ENCODE peak calls at places on chromosome 14, in six cellular contexts. H is stimulated activated CD4-positive, alpha-beta T cell treated with anti-CD3 and anti-CD28 coated beads, Interleukin-12 subunit alpha, Interleukin-12 subunit beta, amount 100 ng/mL, for 4 hours; P is renal cortical epithelial cell; C is ELF-1; K is NCI-H1092; T is NCI-H1105 treated with DMSO at 0.1 percent for 48 hours. N is an unnamed sample.

GRCh38 chr14:69101331-69101826 is 51.5 kb downstream of the DCAF5 start:
- DNase-seq in C (no peak), H (no peak), P (peak), T (peak), K (no peak), N (peak)

GRCh38 chr14:54000341-54000811 is 43.8 kb upstream of the BMP4 start:
- DNase-seq in C (no peak), K (no peak), T (no peak), P (peak), H (no peak), N (no peak)

GRCh38 chr14:103204852-103205540 is 81.7 kb downstream of the TNFAIP2 start:
- DNase-seq in T (no peak), C (peak), K (no peak), H (no peak), P (no peak), N (no peak)

GRCh38 chr14:62692490-62693106 is 352.7 kb downstream of the KCNH5 start:
- DNase-seq in H (no peak), T (no peak), K (no peak), C (no peak), P (no peak), N (no peak)

GRCh38 chr14:90739318-90740077 is 76.7 kb downstream of the TTC7B start:
- DNase-seq in P (no peak), C (no peak), T (no peak), K (no peak), H (no peak), N (no peak)

GRCh38 chr14:56491299-56492285 is 88.0 kb upstream of the TMEM260 start:
- DNase-seq in C (peak), H (peak), T (peak), K (peak), P (peak), N (peak)

GRCh38 chr14:89190779-89191513 is 226.1 kb downstream of the FOXN3 start:
- DNase-seq in K (peak), T (peak), C (peak), P (no peak), H (no peak), N (no peak)

GRCh38 chr14:77868552-77869300 is 68.8 kb downstream of the ADCK1 start:
- DNase-seq in C (no peak), T (peak), K (no peak), P (peak), H (no peak), N (no peak)

GRCh38 chr14:102761206-102761605 is 16.0 kb upstream of the TRAF3 start:
- DNase-seq in H (no peak), P (no peak), C (no peak), T (no peak), K (no peak), N (no peak)

GRCh38 chr14:92511472-92512247 is 1.9 kb upstream of the RIN3 start:
- DNase-seq in P (peak), K (no peak), H (no peak), C (peak), T (no peak), N (peak)

GRCh38 chr14:51094282-51094821 is 553 bp downstream of the TRIM9 start:
- DNase-seq in C (peak), H (peak), T (peak), P (no peak), K (peak), N (peak)

GRCh38 chr14:100303925-100304324 is 2.3 kb downstream of the SLC25A29 start:
- DNase-seq in C (peak), P (no peak), H (no peak), K (no peak), T (no peak), N (peak)

GRCh38 chr14:74713395-74713735 is 421 bp downstream of the FCF1 start:
- DNase-seq in H (no peak), K (no peak), C (no peak), P (no peak), T (no peak), N (no peak)

GRCh38 chr14:70882771-70883492 is 24.3 kb upstream of the PCNX1 start:
- DNase-seq in T (no peak), K (no peak), H (no peak), P (peak), C (no peak), N (peak)

GRCh38 chr14:32693114-32693513 is 245.6 kb upstream of the NPAS3 start:
- DNase-seq in H (no peak), K (no peak), C (no peak), T (no peak), P (peak), N (no peak)

GRCh38 chr14:30034049-30034635 is 106.5 kb upstream of the PRKD1 start:
- DNase-seq in P (no peak), H (no peak), T (peak), C (no peak), K (peak), N (no peak)

GRCh38 chr14:91149462-91149861 is 35.6 kb downstream of the DGLUCY start:
- DNase-seq in H (no peak), C (no peak), P (peak), K (no peak), T (no peak), N (peak)

GRCh38 chr14:95495538-95496025 is 20.9 kb downstream of the SYNE3 start:
- DNase-seq in P (no peak), C (no peak), K (no peak), T (no peak), H (no peak), N (no peak)

GRCh38 chr14:97602438-97603117 is 805.4 kb downstream of the VRK1 start:
- DNase-seq in H (peak), T (no peak), C (no peak), P (no peak), K (no peak), N (no peak)

GRCh38 chr14:66117600-66117999 is 368.6 kb upstream of the CCDC196 start:
- DNase-seq in T (no peak), C (no peak), K (no peak), H (no peak), P (peak), N (no peak)

GRCh38 chr14:88599761-88600439 is 37.1 kb downstream of the ZC3H14 start:
- DNase-seq in K (no peak), C (no peak), T (no peak), P (no peak), H (no peak), N (no peak)

GRCh38 chr14:76584271-76584702 is 177.0 kb upstream of the VASH1 start:
- DNase-seq in K (peak), H (no peak), P (peak), T (peak), C (no peak), N (peak)

GRCh38 chr14:94679106-94679819 is 67.1 kb downstream of the SERPINA3 start:
- DNase-seq in T (no peak), C (no peak), P (no peak), H (no peak), K (no peak), N (no peak)

GRCh38 chr14:23454445-23454856 is 15.1 kb upstream of the NGDN start:
- DNase-seq in P (no peak), T (no peak), H (no peak), C (peak), K (no peak), N (no peak)

GRCh38 chr14:106790189-106791036 is 1264.0 kb downstream of the TMEM121 start:
- DNase-seq in P (peak), C (peak), H (peak), K (peak), T (no peak), N (peak)

GRCh38 chr14:65599375-65599774 is 186.8 kb downstream of the FUT8 start:
- DNase-seq in K (no peak), H (no peak), P (peak), T (no peak), C (no peak), N (no peak)

GRCh38 chr14:55731881-55732498 is 152.0 kb downstream of the KTN1 start:
- DNase-seq in K (peak), P (no peak), C (no peak), T (peak), H (peak), N (peak)

GRCh38 chr14:78152246-78153068 is 17.7 kb upstream of the NRXN3 start:
- DNase-seq in P (no peak), T (peak), H (no peak), K (peak), C (no peak), N (peak)

GRCh38 chr14:49892301-49892635 is 614 bp upstream of the ARF6 start:
- DNase-seq in T (peak), K (peak), H (no peak), C (no peak), P (peak), N (peak)

GRCh38 chr14:21467620-21468019 is 9.1 kb downstream of the RAB2B start:
- DNase-seq in P (no peak), C (no peak), T (no peak), H (no peak), K (no peak), N (no peak)

GRCh38 chr14:99807413-99808132 is 14.4 kb downstream of the EML1 start:
- DNase-seq in H (no peak), C (peak), T (no peak), K (no peak), P (peak), N (no peak)

GRCh38 chr14:34328178-34328577 is 133.9 kb downstream of the SPTSSA start:
- DNase-seq in C (no peak), P (no peak), K (no peak), T (no peak), H (no peak), N (no peak)

GRCh38 chr14:54489731-54490447 is 1.1 kb upstream of the GMFB start:
- DNase-seq in T (no peak), P (no peak), H (no peak), K (no peak), C (peak), N (peak)

GRCh38 chr14:75831455-75831854 is 150.3 kb downstream of the TGFB3 start:
- DNase-seq in T (peak), C (no peak), P (peak), K (peak), H (no peak), N (no peak)

GRCh38 chr14:65478596-65478995 is 66.1 kb downstream of the FUT8 start:
- DNase-seq in P (peak), H (no peak), T (peak), K (no peak), C (no peak), N (peak)

GRCh38 chr14:61462566-61463195 is 141.3 kb downstream of the PRKCH start:
- DNase-seq in K (peak), P (no peak), C (no peak), T (peak), H (no peak), N (peak)

GRCh38 chr14:76918751-76919421 is 92.7 kb downstream of the LRRC74A start:
- DNase-seq in T (peak), H (no peak), C (peak), P (peak), K (peak), N (peak)